ENCODE peak calls at places on chromosomes 5 and 9, in seven cellular contexts. G, W, U, M, H, J and N are unnamed samples.

GRCh38 chr5:69046375-69046957 is 47.3 kb upstream of the SLC30A5 start:
- DNase-seq in W (no peak), G (no peak), M (no peak), J (no peak), U (no peak), H (no peak), N (no peak)

GRCh38 chr5:179747815-179748214 is 15.2 kb downstream of the MAML1 start:
- DNase-seq in G (no peak), H (no peak), W (no peak), J (no peak), M (no peak), U (no peak), N (no peak)

GRCh38 chr9:97237951-97238851 is 69.3 kb upstream of the CCDC180 start:
- DNase-seq in M (peak), G (peak), J (peak), W (peak), U (peak), H (peak), N (peak)

GRCh38 chr5:99025298-99026045 is 96.7 kb upstream of the CHD1 start:
- DNase-seq in H (no peak), G (no peak), U (no peak), W (no peak), J (no peak), M (peak), N (no peak)

GRCh38 chr9:72978724-72979123 is 25.9 kb upstream of the ALDH1A1 start:
- DNase-seq in U (no peak), G (peak), J (peak), H (no peak), W (no peak), M (no peak), N (no peak)

GRCh38 chr5:80254767-80255424 is 952 bp downstream of the SERINC5 start:
- DNase-seq in W (peak), G (no peak), M (no peak), H (peak), U (no peak), J (peak), N (no peak)

GRCh38 chr9:108156270-108156998 is 666.9 kb upstream of the KLF4 start:
- DNase-seq in J (no peak), H (no peak), W (no peak), G (no peak), M (peak), U (no peak), N (no peak)

GRCh38 chr9:27247756-27248155 is 49.2 kb downstream of the EQTN start:
- DNase-seq in J (peak), M (peak), U (no peak), H (no peak), G (peak), W (no peak), N (peak)

GRCh38 chr5:1656271-1656975 is 132.7 kb upstream of the LPCAT1 start:
- DNase-seq in H (peak), U (no peak), M (no peak), W (peak), G (no peak), J (no peak), N (no peak)

GRCh38 chr5:172910828-172911627 is 48.2 kb upstream of the RPL26L1 start:
- DNase-seq in H (no peak), G (no peak), J (peak), M (peak), W (peak), U (no peak), N (no peak)

GRCh38 chr9:90882991-90883600 is 81.5 kb downstream of the SYK start:
- DNase-seq in G (no peak), W (peak), M (no peak), H (no peak), U (no peak), J (no peak), N (no peak)

GRCh38 chr9:88387733-88388202 is 476 bp upstream of the SPIN1 start:
- DNase-seq in J (peak), W (peak), G (peak), M (peak), U (peak), H (peak), N (peak)

GRCh38 chr9:70049672-70050271 is 6.1 kb downstream of the MAMDC2 start:
- DNase-seq in W (peak), H (no peak), M (peak), J (no peak), U (no peak), G (no peak), N (no peak)

GRCh38 chr9:97571664-97572063 is 61.5 kb downstream of the TSTD2 start:
- DNase-seq in M (no peak), H (no peak), U (no peak), G (no peak), W (peak), J (no peak), N (no peak)

GRCh38 chr9:35660966-35661413 is 2.9 kb downstream of the CCDC107 start:
- DNase-seq in J (no peak), U (no peak), M (peak), H (no peak), W (no peak), G (peak), N (no peak)

GRCh38 chr5:24141046-24141445 is 503.7 kb downstream of the CDH10 start:
- DNase-seq in J (no peak), W (no peak), U (no peak), G (peak), H (no peak), M (no peak), N (no peak)

GRCh38 chr9:136525841-136526499 is 19.9 kb downstream of the NOTCH1 start:
- DNase-seq in U (no peak), M (peak), J (no peak), W (no peak), G (no peak), H (no peak), N (peak)

GRCh38 chr5:82526540-82526939 is 248.4 kb upstream of the RPS23 start:
- DNase-seq in J (no peak), G (no peak), M (no peak), U (no peak), H (no peak), W (no peak), N (no peak)

GRCh38 chr5:171369898-171370297 is 17.8 kb upstream of the NPM1 start:
- DNase-seq in W (no peak), G (no peak), U (no peak), H (no peak), M (no peak), J (no peak), N (no peak)

GRCh38 chr5:127040779-127041520 is 10.6 kb upstream of the MARCHF3 start:
- DNase-seq in W (no peak), H (no peak), M (peak), G (no peak), U (no peak), J (peak), N (no peak)

GRCh38 chr9:109537288-109537687 is 39.2 kb upstream of the PTPN3 start:
- DNase-seq in H (no peak), J (no peak), G (no peak), U (no peak), W (no peak), M (no peak), N (no peak)

GRCh38 chr5:171629221-171630005 is 156.2 kb upstream of the SMIM23 start:
- DNase-seq in M (no peak), J (no peak), G (no peak), U (no peak), W (peak), H (no peak), N (no peak)

GRCh38 chr9:76542360-76542759 is 83.4 kb downstream of the GCNT1 start:
- DNase-seq in H (no peak), J (no peak), M (no peak), W (no peak), G (peak), U (no peak), N (no peak)

GRCh38 chr5:124628721-124629596 is 117.5 kb downstream of the ZNF608 start:
- DNase-seq in M (no peak), J (peak), W (peak), H (no peak), G (no peak), U (peak), N (peak)

GRCh38 chr5:168851902-168852321 is 272.7 kb upstream of the PANK3 start:
- DNase-seq in W (no peak), J (peak), U (peak), M (no peak), H (no peak), G (no peak), N (no peak)

GRCh38 chr9:75109210-75109839 is 21.0 kb downstream of the OSTF1 start:
- DNase-seq in G (no peak), U (no peak), H (no peak), J (no peak), W (no peak), M (no peak), N (no peak)

GRCh38 chr5:153807796-153808195 is 230.9 kb downstream of the FAM114A2 start:
- DNase-seq in U (no peak), H (no peak), J (no peak), M (no peak), G (no peak), W (no peak), N (no peak)

GRCh38 chr5:67813879-67814539 is 401.5 kb upstream of the PIK3R1 start:
- DNase-seq in U (no peak), W (no peak), M (no peak), J (peak), G (no peak), H (no peak), N (no peak)

GRCh38 chr5:107704686-107705389 is 34.1 kb upstream of the EFNA5 start:
- DNase-seq in W (no peak), H (no peak), J (peak), U (no peak), M (no peak), G (no peak), N (peak)

GRCh38 chr5:143471666-143472411 is 68.4 kb upstream of the NR3C1 start:
- DNase-seq in W (no peak), M (no peak), H (no peak), G (no peak), U (no peak), J (peak), N (no peak)

GRCh38 chr9:129868033-129868395 is 32.8 kb downstream of the USP20 start:
- DNase-seq in J (no peak), G (no peak), U (no peak), W (no peak), M (no peak), H (no peak), N (no peak)

GRCh38 chr9:129866373-129867137 is 31.3 kb downstream of the USP20 start:
- DNase-seq in G (no peak), H (no peak), U (no peak), J (no peak), W (no peak), M (no peak), N (peak)

GRCh38 chr9:129865668-129866320 is 30.5 kb downstream of the USP20 start:
- DNase-seq in J (no peak), H (no peak), W (no peak), M (no peak), G (no peak), U (no peak), N (no peak)

GRCh38 chr9:129868571-129869486 is 33.6 kb downstream of the USP20 start:
- DNase-seq in G (no peak), U (no peak), W (no peak), M (peak), J (no peak), H (no peak), N (no peak)

DNA sequence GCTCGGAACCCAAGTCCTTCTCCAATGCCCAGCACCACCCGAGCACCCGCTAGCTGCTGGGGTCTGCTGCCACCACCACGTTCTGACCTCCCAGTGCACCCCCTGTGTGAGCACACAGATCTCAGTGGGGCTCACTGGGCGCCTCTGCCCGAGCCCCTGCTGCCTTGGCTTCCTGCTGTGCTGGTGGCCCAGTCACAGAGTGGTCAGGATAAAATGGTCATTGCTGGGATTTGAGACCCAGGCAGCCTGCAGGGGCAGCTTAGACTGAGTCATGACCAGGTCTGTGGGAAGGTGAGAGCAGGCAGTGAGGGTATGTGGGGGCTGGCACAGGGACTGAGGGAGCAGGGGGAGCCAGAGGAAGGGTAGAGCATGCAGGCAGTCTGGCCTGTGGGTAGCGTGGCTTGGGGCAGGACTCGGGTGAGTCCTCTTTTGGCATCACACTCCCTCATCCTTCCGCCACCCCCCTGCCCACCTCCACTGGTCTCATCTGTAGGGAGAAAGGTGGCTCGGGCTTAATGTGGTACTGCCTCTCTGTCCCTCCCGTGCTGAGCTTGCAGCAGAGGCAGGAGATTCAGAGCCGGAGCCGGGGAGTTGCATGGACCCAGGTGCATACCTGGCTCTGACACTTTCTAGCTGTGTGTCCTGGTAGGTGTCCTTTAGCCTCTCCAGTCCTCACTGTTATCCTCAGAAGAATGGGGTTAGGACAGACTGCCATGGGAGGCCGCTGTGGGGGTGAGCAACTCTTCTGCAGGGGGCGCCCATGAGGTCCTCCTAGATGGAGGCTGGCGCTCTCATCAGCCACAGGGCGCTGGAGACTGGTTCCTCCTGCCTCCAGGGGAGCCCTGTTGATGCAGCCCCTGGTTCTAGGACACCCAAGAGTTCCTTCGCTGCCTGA is 32.1 kb downstream of the USP20 start:
- DNase-seq in G (no peak), U (no peak), M (no peak), H (no peak), W (no peak), J (no peak), N (no peak)
- TF ChIP-seq CTCF in G (peak), U (no peak), M (no peak), H (no peak), W (no peak), J (no peak), N (no peak)

DNA sequence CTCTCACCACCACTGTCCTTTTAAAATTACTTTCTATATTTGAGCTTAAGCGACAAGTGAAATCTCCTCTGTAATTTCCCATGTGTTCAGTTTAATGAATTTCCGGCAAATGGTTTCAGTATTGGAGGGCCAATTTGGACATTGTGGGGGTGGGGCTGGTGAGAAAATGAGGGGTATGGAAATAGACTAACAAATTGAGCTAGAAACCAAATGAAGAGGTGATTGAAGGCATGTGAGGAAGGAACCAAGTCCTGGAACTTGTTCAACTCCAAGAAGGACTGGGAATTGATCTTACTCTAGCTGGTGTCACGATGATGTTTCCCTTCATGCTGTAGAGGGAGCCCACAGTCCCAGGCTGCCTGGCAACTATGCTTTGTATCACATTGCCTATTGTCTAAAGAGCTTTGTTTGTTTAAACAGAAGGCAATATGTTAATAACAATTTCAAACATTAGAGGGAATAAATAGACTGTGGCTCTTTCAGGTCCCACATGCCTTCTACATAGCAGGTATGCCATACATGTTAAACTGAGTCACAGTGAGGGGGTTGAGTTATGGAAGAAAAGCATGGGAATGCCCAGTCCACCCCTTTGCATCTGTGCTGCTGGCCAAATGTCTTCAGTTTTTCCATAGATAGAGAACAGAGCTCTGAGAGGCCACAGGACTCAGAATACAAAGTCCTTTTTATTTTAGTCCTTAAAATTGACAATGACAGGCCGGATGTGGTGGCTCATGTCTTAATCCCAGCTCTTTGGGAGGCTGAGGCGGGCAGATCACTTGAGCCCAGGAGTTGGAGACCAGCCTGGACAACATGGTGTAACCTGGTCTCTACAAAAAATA is 25.0 kb upstream of the MATR3 start:
- DNase-seq in U (no peak), G (no peak), W (peak), M (no peak), H (no peak), J (no peak), N (no peak)
- TF ChIP-seq CTCF in U (no peak), G (peak), W (no peak), M (no peak), H (no peak), J (no peak), N (no peak)

GRCh38 chr5:115842089-115842881 is 550 bp downstream of the AP3S1 start:
- DNase-seq in H (no peak), U (no peak), M (no peak), G (peak), W (no peak), J (peak), N (peak)

GRCh38 chr5:115835481-115835880 is 5.9 kb downstream of the ATG12 start:
- DNase-seq in M (no peak), W (no peak), J (no peak), H (no peak), G (no peak), U (no peak), N (no peak)

GRCh38 chr5:115841382-115842088 is at the start of the genes AP3S1 and ATG12:
- DNase-seq in M (peak), U (peak), H (peak), G (peak), W (peak), J (peak), N (peak)

GRCh38 chr5:115840825-115841224 is 540 bp downstream of the ATG12 start:
- DNase-seq in H (no peak), G (no peak), J (no peak), U (no peak), W (no peak), M (no peak), N (no peak)

DNA sequence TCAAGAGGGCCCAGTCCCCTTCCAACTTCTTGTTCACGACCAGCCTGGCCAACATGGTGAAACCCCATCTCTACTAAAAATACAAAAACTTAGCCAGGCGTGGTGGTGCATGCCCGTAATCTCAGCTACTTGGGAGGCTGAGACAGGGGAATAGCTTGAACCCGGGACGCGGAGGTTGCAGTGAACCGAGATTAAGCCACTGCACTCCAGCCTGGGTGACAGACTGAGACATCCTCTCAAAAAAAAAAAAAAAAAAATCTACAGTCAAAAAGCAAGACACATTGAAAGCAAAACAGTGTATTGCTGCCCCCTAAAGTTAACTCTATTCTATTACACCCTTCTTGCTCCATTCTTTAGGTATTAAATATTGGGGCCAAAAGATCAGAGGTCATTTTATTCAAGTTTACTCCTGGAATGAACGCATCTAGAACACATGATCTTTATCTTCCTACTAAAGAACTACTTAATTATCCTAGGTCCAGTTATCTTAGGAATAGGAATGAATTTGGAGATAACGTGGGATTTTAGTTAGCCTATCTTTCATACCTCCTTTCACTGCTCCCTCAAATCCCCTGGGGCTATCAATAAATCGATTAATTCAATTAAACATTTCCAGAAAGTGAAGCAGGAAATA is 2.4 kb downstream of the ATG12 start:
- DNase-seq in U (no peak), H (no peak), G (peak), W (no peak), J (no peak), M (peak), N (no peak)
- TF ChIP-seq CTCF in U (peak), H (no peak), G (peak), W (no peak), J (peak), M (peak), N (peak)

DNA sequence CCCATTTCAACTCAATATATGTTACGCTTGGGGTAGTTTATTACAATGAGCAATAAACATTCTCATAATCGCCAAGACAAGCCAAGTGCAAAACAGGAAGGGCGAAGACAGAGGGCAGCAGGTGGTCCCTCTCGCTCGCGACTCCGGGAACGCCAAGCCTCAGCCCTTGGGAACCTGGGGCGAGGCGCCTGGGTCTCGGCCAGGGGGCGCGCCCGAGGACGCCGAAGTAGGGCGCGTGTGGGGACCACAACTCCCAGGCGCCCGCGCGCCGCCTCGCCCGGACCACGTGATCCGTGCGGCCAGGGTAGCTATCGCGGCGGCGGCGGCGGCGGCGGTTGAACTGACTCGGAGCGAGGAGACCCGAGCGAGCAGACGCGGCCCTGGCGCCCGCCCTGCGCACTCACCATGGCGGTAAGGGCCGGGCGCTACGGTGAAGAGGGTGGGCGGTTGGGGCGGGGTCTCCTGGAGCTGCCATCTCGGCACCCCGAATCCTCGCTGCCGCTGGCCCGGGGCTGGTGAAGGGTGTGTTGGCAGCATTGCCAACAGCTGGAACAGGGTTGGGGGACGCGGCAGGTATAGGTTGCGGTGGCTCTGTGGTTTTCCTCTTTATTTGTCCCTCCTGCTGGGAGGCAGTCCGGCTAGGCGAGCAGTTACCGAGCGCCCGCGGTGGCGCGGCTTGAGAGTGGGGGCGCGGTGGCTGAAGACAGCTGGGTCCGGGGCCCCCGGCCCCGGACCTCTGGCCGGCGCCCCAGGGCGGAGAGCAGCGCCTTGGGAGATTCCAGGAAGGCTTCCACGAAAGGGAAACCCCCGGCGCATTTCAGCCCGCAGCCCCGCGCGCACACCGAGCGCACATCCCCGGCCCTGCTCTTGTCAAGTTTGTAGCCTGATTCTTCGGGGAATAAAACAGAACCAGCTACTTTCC is at the start of gene SLC31A2:
- DNase-seq in W (peak), J (peak), G (peak), M (peak), H (peak), U (peak), N (peak)
- TF ChIP-seq CTCF in W (no peak), J (no peak), G (peak), M (peak), H (no peak), U (peak), N (peak)